ENCODE peak calls at places on chromosomes 1 and 21, in six cellular contexts. T is stimulated activated CD4-positive, alpha-beta T cell treated with anti-CD3 and anti-CD28 coated beads, Interleukin-1b, Interleukin-23, amount 100 ng/mL, for 24 hours; O is AG08395; A is cardiac fibroblast; N is EL; W is amniotic stem cell. Y is an unnamed sample.
A peak's percentile ranks its signal among the peaks of the same experiment; 100 is the strongest.

GRCh38 chr1:178037510-178038253 is 56.2 kb upstream of the RASAL2 start:
- DNase-seq in O (peak; percentile 93), A (peak; percentile 90), T (no peak), N (peak; percentile 80), W (no peak), Y (peak; percentile 54)

GRCh38 chr1:50615036-50615750 is 191.9 kb upstream of the DMRTA2 start:
- DNase-seq in O (no peak), W (no peak), N (peak; percentile 62), A (no peak), T (no peak), Y (no peak)

GRCh38 chr1:201016211-201016651 is 7.3 kb downstream of the KIF21B start:
- DNase-seq in T (no peak), W (no peak), O (peak; percentile 35), N (no peak), A (peak; percentile 40), Y (peak; percentile 34)

GRCh38 chr21:31845151-31845550 is 27.7 kb upstream of the HUNK start:
- DNase-seq in A (no peak), W (no peak), T (no peak), N (no peak), O (no peak), Y (no peak)

GRCh38 chr1:113307771-113308451 is 82.4 kb upstream of the MAGI3 start:
- DNase-seq in A (peak; percentile 64), N (no peak), T (no peak), O (peak; percentile 31), W (no peak), Y (peak; percentile 28)

GRCh38 chr1:93607814-93608187 is 73.8 kb downstream of the BCAR3 start:
- DNase-seq in N (peak; percentile 64), O (no peak), T (no peak), W (peak; percentile 29), A (no peak), Y (peak; percentile 73)

GRCh38 chr1:198156745-198157240 is at the start of gene NEK7:
- DNase-seq in T (peak; percentile 15), O (peak; percentile 87), N (peak; percentile 91), A (peak; percentile 90), W (peak; percentile 70), Y (peak; percentile 78)

GRCh38 chr1:29120955-29121485 is 2.7 kb downstream of the TMEM200B start:
- DNase-seq in T (peak; percentile 42), W (no peak), A (peak; percentile 49), O (peak; percentile 28), N (peak; percentile 45), Y (peak; percentile 16)

GRCh38 chr1:179142889-179143299 is 61.0 kb downstream of the TOR3A start:
- DNase-seq in T (no peak), A (peak; percentile 96), O (peak; percentile 87), N (peak; percentile 98), W (peak; percentile 92), Y (peak; percentile 99)

GRCh38 chr1:10287023-10287645 is 76.8 kb downstream of the KIF1B start:
- DNase-seq in W (no peak), T (no peak), N (no peak), A (no peak), O (no peak), Y (peak; percentile 8)

GRCh38 chr1:185376840-185377635 is 60.0 kb upstream of the IVNS1ABP start:
- DNase-seq in A (no peak), T (no peak), O (no peak), N (peak; percentile 76), W (no peak), Y (peak; percentile 76)

GRCh38 chr1:156788136-156788535 is 20.8 kb downstream of the PRCC start:
- DNase-seq in N (no peak), T (no peak), O (no peak), A (no peak), W (no peak), Y (no peak)

GRCh38 chr1:235898126-235898525 is 31.4 kb upstream of the LYST start:
- DNase-seq in N (peak; percentile 67), O (peak; percentile 45), A (peak; percentile 53), T (no peak), W (no peak), Y (no peak)

GRCh38 chr1:166233750-166234366 is 67.1 kb upstream of the FAM78B start:
- DNase-seq in A (no peak), N (no peak), T (no peak), O (no peak), W (no peak), Y (no peak)

GRCh38 chr1:63878914-63879313 is 105.1 kb downstream of the ROR1 start:
- DNase-seq in N (peak; percentile 19), A (no peak), W (no peak), T (no peak), O (no peak), Y (peak; percentile 83)

GRCh38 chr1:200029035-200029623 is 1.6 kb downstream of the NR5A2 start:
- DNase-seq in A (peak; percentile 31), W (peak; percentile 30), O (no peak), N (peak; percentile 55), T (no peak), Y (peak; percentile 36)

GRCh38 chr1:29445330-29445729 is 209.0 kb downstream of the PTPRU start:
- DNase-seq in T (no peak), O (no peak), A (no peak), N (no peak), W (no peak), Y (no peak)

GRCh38 chr1:85148524-85149250 is 52.1 kb downstream of the SYDE2 start:
- DNase-seq in A (peak; percentile 20), O (peak; percentile 53), T (no peak), N (peak; percentile 76), W (peak; percentile 18), Y (peak; percentile 64)

Y was measured in IMR-90.